ENCODE peak calls at places on chromosomes 2 and 18, in five cellular contexts. One of them, this sample, is unnamed.

GRCh38 chr18:29488617-29489016 is 1311.7 kb upstream of the CDH2 start:
- DNase-seq in EH: peak; percentile 24
- DNase-seq in GM04503: no peak
- DNase-seq in Ammon's horn: no peak
- DNase-seq in breast epithelium: no peak
- DNase-seq in this sample: no peak

GRCh38 chr2:191724015-191724414 is 46.1 kb downstream of the NABP1 start:
- DNase-seq in Ammon's horn: no peak
- DNase-seq in EH: no peak
- DNase-seq in breast epithelium: no peak
- DNase-seq in GM04503: no peak
- DNase-seq in this sample: no peak

GRCh38 chr2:237315170-237315880 is 98.6 kb downstream of the COL6A3 start:
- DNase-seq in breast epithelium: peak; percentile 94
- DNase-seq in GM04503: peak; percentile 95
- DNase-seq in EH: peak; percentile 99
- DNase-seq in Ammon's horn: peak; percentile 88
- DNase-seq in this sample: peak; percentile 85

GRCh38 chr2:86223682-86224560 is 24.7 kb downstream of the MRPL35 start:
- DNase-seq in breast epithelium: no peak
- DNase-seq in GM04503: peak; percentile 21
- DNase-seq in EH: peak; percentile 79
- DNase-seq in Ammon's horn: no peak
- DNase-seq in this sample: no peak

GRCh38 chr2:8579686-8580085 is 102.2 kb upstream of the ID2 start:
- DNase-seq in breast epithelium: no peak
- DNase-seq in Ammon's horn: no peak
- DNase-seq in GM04503: no peak
- DNase-seq in EH: no peak
- DNase-seq in this sample: no peak

GRCh38 chr2:118826093-118826492 is 21.4 kb downstream of the EN1 start:
- DNase-seq in breast epithelium: no peak
- DNase-seq in GM04503: no peak
- DNase-seq in Ammon's horn: no peak
- DNase-seq in EH: no peak
- DNase-seq in this sample: no peak

GRCh38 chr2:59307196-59307595 is 1066.1 kb upstream of the FANCL start:
- DNase-seq in EH: no peak
- DNase-seq in breast epithelium: no peak
- DNase-seq in GM04503: no peak
- DNase-seq in Ammon's horn: no peak
- DNase-seq in this sample: no peak

GRCh38 chr2:96143848-96144480 is 1.3 kb downstream of the DUSP2 start:
- DNase-seq in Ammon's horn: no peak
- DNase-seq in EH: no peak
- DNase-seq in breast epithelium: no peak
- DNase-seq in GM04503: no peak
- DNase-seq in this sample: peak; percentile 61

GRCh38 chr2:212953170-212953920 is 198.1 kb downstream of the IKZF2 start:
- DNase-seq in EH: no peak
- DNase-seq in breast epithelium: no peak
- DNase-seq in GM04503: no peak
- DNase-seq in Ammon's horn: no peak
- DNase-seq in this sample: no peak

GRCh38 chr18:33839452-33840225 is 261.6 kb downstream of the ASXL3 start:
- DNase-seq in EH: no peak
- DNase-seq in Ammon's horn: peak; percentile 70
- DNase-seq in breast epithelium: no peak
- DNase-seq in GM04503: no peak
- DNase-seq in this sample: no peak

GRCh38 chr2:186980117-186980442 is 131.1 kb upstream of the ZSWIM2 start:
- DNase-seq in Ammon's horn: no peak
- DNase-seq in EH: no peak
- DNase-seq in GM04503: no peak
- DNase-seq in breast epithelium: no peak
- DNase-seq in this sample: no peak

GRCh38 chr2:233263045-233263570 is 11.6 kb downstream of the ATG16L1 start:
- DNase-seq in breast epithelium: no peak
- DNase-seq in EH: no peak
- DNase-seq in Ammon's horn: no peak
- DNase-seq in GM04503: no peak
- DNase-seq in this sample: no peak

GRCh38 chr2:125456851-125457250 is 1199.1 kb upstream of the GYPC start:
- DNase-seq in Ammon's horn: peak; percentile 34
- DNase-seq in GM04503: no peak
- DNase-seq in breast epithelium: no peak
- DNase-seq in EH: peak; percentile 3
- DNase-seq in this sample: no peak

GRCh38 chr2:85717308-85718005 is 23.3 kb downstream of the GNLY start:
- DNase-seq in EH: peak; percentile 90
- DNase-seq in Ammon's horn: no peak
- DNase-seq in GM04503: peak; percentile 73
- DNase-seq in breast epithelium: no peak
- DNase-seq in this sample: peak; percentile 57

GRCh38 chr18:11802160-11802559 is 49.1 kb upstream of the CHMP1B start:
- DNase-seq in EH: no peak
- DNase-seq in breast epithelium: no peak
- DNase-seq in Ammon's horn: no peak
- DNase-seq in GM04503: no peak
- DNase-seq in this sample: no peak

GRCh38 chr2:157246212-157247067 is 11.1 kb upstream of the GALNT5 start:
- DNase-seq in Ammon's horn: no peak
- DNase-seq in EH: peak; percentile 94
- DNase-seq in GM04503: peak; percentile 83
- DNase-seq in breast epithelium: no peak
- DNase-seq in this sample: no peak

GRCh38 chr2:238081150-238081549 is 19.0 kb upstream of the ESPNL start:
- DNase-seq in breast epithelium: peak; percentile 4
- DNase-seq in GM04503: no peak
- DNase-seq in EH: no peak
- DNase-seq in Ammon's horn: peak; percentile 30
- DNase-seq in this sample: no peak

GRCh38 chr2:191246820-191247380 is 1.7 kb downstream of the MYO1B start:
- DNase-seq in EH: peak; percentile 52
- DNase-seq in Ammon's horn: no peak
- DNase-seq in GM04503: no peak
- DNase-seq in breast epithelium: no peak
- DNase-seq in this sample: no peak

GRCh38 chr2:154639997-154640396 is 58.5 kb upstream of the KCNJ3 start:
- DNase-seq in GM04503: no peak
- DNase-seq in Ammon's horn: no peak
- DNase-seq in EH: no peak
- DNase-seq in breast epithelium: no peak
- DNase-seq in this sample: no peak

GRCh38 chr2:161994766-161995165 is 79.2 kb downstream of the DPP4 start:
- DNase-seq in EH: no peak
- DNase-seq in breast epithelium: no peak
- DNase-seq in Ammon's horn: no peak
- DNase-seq in GM04503: no peak
- DNase-seq in this sample: no peak

GRCh38 chr2:46803911-46804670 is 111.5 kb downstream of the MCFD2 start:
- DNase-seq in Ammon's horn: no peak
- DNase-seq in EH: peak; percentile 97
- DNase-seq in GM04503: peak; percentile 94
- DNase-seq in breast epithelium: peak; percentile 85
- DNase-seq in this sample: no peak

GRCh38 chr2:216548901-216549321 is 50.3 kb downstream of the RPL37A start:
- DNase-seq in breast epithelium: peak; percentile 76
- DNase-seq in EH: no peak
- DNase-seq in Ammon's horn: peak; percentile 45
- DNase-seq in GM04503: no peak
- DNase-seq in this sample: no peak

GRCh38 chr18:76972241-76972640 is 149.9 kb downstream of the ZNF236 start:
- DNase-seq in Ammon's horn: no peak
- DNase-seq in EH: no peak
- DNase-seq in GM04503: no peak
- DNase-seq in breast epithelium: no peak
- DNase-seq in this sample: no peak